ENCODE peak calls at places on chromosomes 3 and 15, in five cellular contexts. V is kidney epithelial cell; K is coronary artery; A is RWPE2; E is CD8-positive, alpha-beta memory T cell. O is an unnamed sample.

GRCh38 chr15:59825926-59826325 is 136.8 kb upstream of the BNIP2 start:
- DNase-seq in V (no peak), K (no peak), A (no peak), E (no peak), O (no peak)

GRCh38 chr15:70043590-70043989 is 54.1 kb downstream of the TLE3 start:
- DNase-seq in V (no peak), K (no peak), A (no peak), E (no peak), O (no peak)

GRCh38 chr3:153443961-153444360 is 281.9 kb downstream of the RAP2B start:
- DNase-seq in V (no peak), K (no peak), A (no peak), E (no peak), O (no peak)

GRCh38 chr3:72279068-72279598 is 494.2 kb upstream of the PROK2 start:
- DNase-seq in V (no peak), K (no peak), A (no peak), E (no peak), O (no peak)

GRCh38 chr3:159219231-159219630 is 417.4 kb downstream of the MFSD1 start:
- DNase-seq in V (no peak), K (no peak), A (no peak), E (no peak), O (no peak)

GRCh38 chr15:92377083-92377789 is 16.4 kb upstream of the ST8SIA2 start:
- DNase-seq in V (no peak), K (no peak), A (no peak), E (no peak), O (no peak)

GRCh38 chr3:124676236-124676635 is 54.0 kb upstream of the UMPS start:
- DNase-seq in V (no peak), K (no peak), A (no peak), E (no peak), O (no peak)

GRCh38 chr3:190825389-190826016 is 37.0 kb downstream of the GMNC start:
- DNase-seq in V (no peak), K (no peak), A (no peak), E (no peak), O (no peak)

GRCh38 chr3:191397771-191398170 is 63.2 kb upstream of the PYDC2 start:
- DNase-seq in V (no peak), K (no peak), A (no peak), E (no peak), O (no peak)

GRCh38 chr3:25520926-25521559 is 93.0 kb downstream of the RARB start:
- DNase-seq in V (no peak), K (no peak), A (no peak), E (no peak), O (no peak)

GRCh38 chr3:155218470-155218869 is 75.0 kb downstream of the STRIT1 start:
- DNase-seq in V (no peak), K (no peak), A (no peak), E (no peak), O (no peak)

GRCh38 chr15:39598958-39599845 is 18.3 kb downstream of the THBS1 start:
- DNase-seq in V (no peak), K (no peak), A (no peak), E (no peak), O (no peak)

GRCh38 chr15:42283671-42284070 is 10.4 kb upstream of the TMEM87A start:
- DNase-seq in V (no peak), K (no peak), A (no peak), E (no peak), O (no peak)

GRCh38 chr15:42282926-42283325 is 9.7 kb upstream of the TMEM87A start:
- DNase-seq in V (no peak), K (no peak), A (no peak), E (no peak), O (no peak)

GRCh38 chr15:42286445-42287029 is 13.3 kb upstream of the TMEM87A start:
- DNase-seq in V (no peak), K (no peak), A (no peak), E (no peak), O (no peak)

GRCh38 chr15:42284551-42284950 is 11.3 kb upstream of the TMEM87A start:
- DNase-seq in V (no peak), K (no peak), A (no peak), E (no peak), O (no peak)

GRCh38 chr15:42285042-42285441 is 11.8 kb upstream of the TMEM87A start:
- DNase-seq in V (no peak), K (no peak), A (no peak), E (no peak), O (no peak)
- H3K4me3 ChIP-seq in V (no peak), K (no peak), A (no peak), E (no peak), O (no peak)

GRCh38 chr3:21750831-21751391 is at the start of gene ZNF385D:
- DNase-seq in V (no peak), K (peak), A (no peak), E (no peak), O (no peak)
- H3K4me3 ChIP-seq in V (peak), K (peak), A (no peak), E (no peak), O (no peak)

GRCh38 chr15:75661779-75662140 is 14.0 kb downstream of the SNX33 start:
- DNase-seq in V (no peak), K (no peak), A (no peak), E (no peak), O (no peak)
- H3K4me3 ChIP-seq in V (no peak), K (peak), A (no peak), E (no peak), O (no peak)

GRCh38 chr15:87609909-87610308 is 646.6 kb downstream of the NTRK3 start:
- DNase-seq in V (no peak), K (no peak), A (no peak), E (no peak), O (no peak)

GRCh38 chr15:87604857-87605446 is 651.6 kb downstream of the NTRK3 start:
- DNase-seq in V (no peak), K (no peak), A (no peak), E (no peak), O (no peak)

GRCh38 chr15:87610366-87610765 is 646.2 kb downstream of the NTRK3 start:
- DNase-seq in V (no peak), K (no peak), A (no peak), E (no peak), O (no peak)

GRCh38 chr15:87608238-87609028 is 648.1 kb downstream of the NTRK3 start:
- DNase-seq in V (no peak), K (no peak), A (no peak), E (no peak), O (no peak)

DNA sequence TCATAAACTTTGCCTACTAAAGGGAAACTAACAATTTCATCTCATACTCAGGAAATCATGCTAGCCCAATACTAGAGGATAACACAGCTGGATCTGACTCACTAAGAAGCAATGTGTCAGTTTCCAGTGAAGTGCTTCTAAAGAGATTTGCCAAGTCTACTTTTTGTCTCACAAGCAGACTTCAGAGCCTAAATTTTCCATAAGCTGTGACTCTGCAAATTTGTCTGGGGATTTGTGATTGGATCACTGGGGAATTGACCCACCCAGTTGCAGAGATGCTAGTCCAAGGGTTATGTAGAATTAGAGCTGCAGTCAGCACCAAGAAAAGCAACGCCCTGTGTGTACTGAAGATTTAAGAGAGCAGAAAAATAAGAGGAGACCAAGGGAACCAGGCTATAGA is 647.1 kb downstream of the NTRK3 start:
- DNase-seq in V (peak), K (no peak), A (no peak), E (no peak), O (no peak)
- H3K4me3 ChIP-seq in V (no peak), K (no peak), A (no peak), E (no peak), O (no peak)

GRCh38 chr3:42772670-42773408 is at the start of gene CCDC13:
- DNase-seq in V (peak), K (peak), A (peak), E (peak), O (peak)

GRCh38 chr3:42778644-42779043 is 5.6 kb upstream of the CCDC13 start:
- DNase-seq in V (no peak), K (no peak), A (no peak), E (no peak), O (no peak)

GRCh38 chr3:42771271-42771670 is 1.8 kb downstream of the CCDC13 start:
- DNase-seq in V (no peak), K (no peak), A (no peak), E (no peak), O (no peak)

GRCh38 chr3:42769477-42770131 is 3.4 kb downstream of the CCDC13 start:
- DNase-seq in V (no peak), K (no peak), A (peak), E (no peak), O (no peak)

GRCh38 chr3:42773409-42773751 is 327 bp upstream of the CCDC13 start:
- DNase-seq in V (no peak), K (no peak), A (no peak), E (no peak), O (no peak)
- H3K4me3 ChIP-seq in V (peak), K (peak), A (peak), E (peak), O (no peak)

DNA sequence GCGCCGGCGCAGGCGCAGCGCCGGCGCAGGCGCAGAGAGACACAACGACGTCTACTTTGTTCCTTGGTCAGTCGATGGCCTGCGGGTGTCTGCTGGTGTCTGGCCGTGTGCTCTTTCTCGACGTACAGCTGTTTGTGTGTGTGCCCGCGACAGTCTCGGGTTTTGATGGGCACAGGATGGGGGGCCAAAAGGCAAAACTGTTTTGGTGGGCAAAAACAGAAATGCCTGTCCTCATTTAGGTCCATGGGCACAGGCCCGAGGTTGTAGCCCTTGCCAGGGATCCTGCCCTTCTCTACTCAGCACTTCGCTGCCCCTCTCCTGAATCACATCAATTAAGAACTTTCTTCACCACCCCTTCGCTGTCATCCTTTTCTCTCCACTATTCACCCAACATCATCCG is 184.8 kb upstream of the CHL1 start:
- DNase-seq in V (no peak), K (no peak), A (peak), E (no peak), O (peak)
- H3K4me3 ChIP-seq in V (peak), K (no peak), A (peak), E (no peak), O (peak)

GRCh38 chr3:28590851-28591250 is 242.2 kb upstream of the AZI2 start:
- DNase-seq in V (no peak), K (no peak), A (no peak), E (no peak), O (no peak)
- H3K4me3 ChIP-seq in V (no peak), K (no peak), A (no peak), E (no peak), O (no peak)

GRCh38 chr15:26891448-26891881 is 24.6 kb downstream of the GABRA5 start:
- DNase-seq in V (peak), K (no peak), A (no peak), E (no peak), O (peak)
- H3K4me3 ChIP-seq in V (peak), K (peak), A (no peak), E (no peak), O (no peak)

GRCh38 chr3:194204036-194204792 is 68.3 kb downstream of the HES1 start:
- DNase-seq in V (no peak), K (no peak), A (no peak), E (no peak), O (peak)
- H3K4me3 ChIP-seq in V (peak), K (peak), A (peak), E (peak), O (peak)

GRCh38 chr15:56471440-56472069 is 6.6 kb upstream of the MNS1 start:
- DNase-seq in V (no peak), K (no peak), A (no peak), E (no peak), O (no peak)

GRCh38 chr15:56469484-56469883 is 4.5 kb upstream of the MNS1 start:
- DNase-seq in V (no peak), K (no peak), A (no peak), E (no peak), O (no peak)

GRCh38 chr15:56464893-56465520 is at the start of gene MNS1:
- DNase-seq in V (peak), K (peak), A (peak), E (peak), O (peak)

GRCh38 chr15:56467626-56468025 is 2.7 kb upstream of the MNS1 start:
- DNase-seq in V (no peak), K (no peak), A (no peak), E (no peak), O (no peak)

DNA sequence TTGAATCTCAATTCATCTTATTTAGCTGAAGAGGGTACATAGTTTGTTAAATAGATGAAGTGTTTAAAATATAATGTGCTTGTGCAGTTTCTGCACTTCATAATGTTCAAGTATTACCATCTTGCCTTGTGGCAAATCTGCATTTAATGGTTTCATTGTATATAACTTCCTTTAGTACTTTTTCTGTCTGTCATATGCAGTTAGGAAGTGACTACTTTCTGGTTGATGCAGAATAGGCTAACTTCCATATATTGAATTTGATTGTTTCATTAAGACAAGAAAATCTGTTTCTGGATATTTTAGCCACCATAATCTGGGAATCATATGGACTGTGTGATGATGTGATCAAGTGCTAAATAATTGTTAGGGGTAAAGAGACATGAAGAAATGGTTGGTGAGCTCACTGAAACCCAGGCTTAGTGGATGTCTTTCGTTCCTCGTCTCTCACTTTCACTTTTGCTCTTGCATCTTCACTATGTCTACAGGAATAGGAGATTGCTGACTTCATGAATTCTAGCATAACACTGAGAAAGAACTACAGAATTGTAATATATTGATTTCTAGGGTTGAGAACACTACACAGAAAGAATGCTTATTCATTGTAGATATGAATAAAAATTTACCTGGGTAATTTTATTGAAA is 3.5 kb upstream of the MNS1 start:
- DNase-seq in V (no peak), K (no peak), A (no peak), E (peak), O (peak)
- H3K4me3 ChIP-seq in V (no peak), K (peak), A (no peak), E (peak), O (peak)